ENCODE peak calls at places on chromosomes 5 and 9, in ten cellular contexts. L, B, A, Y, T, Z, H, P, E and C are unnamed samples.

GRCh38 chr9:123861086-123861707 is 68.7 kb downstream of the DENND1A start:
- DNase-seq in L (no peak), B (peak; percentile 8), A (no peak), Y (no peak), T (no peak), Z (no peak), H (no peak), P (no peak), E (peak; percentile 6), C (no peak)

GRCh38 chr9:75803130-75803529 is 87.3 kb upstream of the PCSK5 start:
- DNase-seq in L (no peak), B (no peak), A (peak; percentile 22), Y (no peak), T (no peak), Z (no peak), H (no peak), P (no peak), E (peak; percentile 40), C (no peak)

GRCh38 chr5:672329-673139 is 20.6 kb downstream of the TPPP start:
- DNase-seq in L (peak; percentile 68), B (peak; percentile 62), A (peak; percentile 70), Y (peak; percentile 40), T (peak; percentile 23), Z (peak; percentile 94), H (peak; percentile 20), P (no peak), E (peak; percentile 91), C (peak; percentile 70)

GRCh38 chr5:172193872-172194271 is at the start of gene EFCAB9:
- DNase-seq in L (no peak), B (no peak), A (no peak), Y (no peak), T (no peak), Z (no peak), H (no peak), P (no peak), E (no peak), C (no peak)

GRCh38 chr5:142548739-142549275 is 137.1 kb downstream of the FGF1 start:
- DNase-seq in L (peak; percentile 97), B (peak; percentile 66), A (peak; percentile 97), Y (peak; percentile 90), T (peak; percentile 92), Z (no peak), H (peak; percentile 51), P (peak; percentile 32), E (peak; percentile 96), C (no peak)

GRCh38 chr5:73917433-73917832 is 291.4 kb downstream of the ARHGEF28 start:
- DNase-seq in L (no peak), B (no peak), A (peak; percentile 53), Y (no peak), T (no peak), Z (no peak), H (peak; percentile 17), P (no peak), E (no peak), C (no peak)

GRCh38 chr5:113067635-113068344 is 91.2 kb downstream of the DCP2 start:
- DNase-seq in L (peak; percentile 94), B (no peak), A (no peak), Y (no peak), T (no peak), Z (no peak), H (no peak), P (no peak), E (no peak), C (no peak)

GRCh38 chr5:28648108-28648507 is 1609.7 kb upstream of the CDH9 start:
- DNase-seq in L (no peak), B (no peak), A (no peak), Y (no peak), T (no peak), Z (no peak), H (no peak), P (no peak), E (no peak), C (no peak)

DNA sequence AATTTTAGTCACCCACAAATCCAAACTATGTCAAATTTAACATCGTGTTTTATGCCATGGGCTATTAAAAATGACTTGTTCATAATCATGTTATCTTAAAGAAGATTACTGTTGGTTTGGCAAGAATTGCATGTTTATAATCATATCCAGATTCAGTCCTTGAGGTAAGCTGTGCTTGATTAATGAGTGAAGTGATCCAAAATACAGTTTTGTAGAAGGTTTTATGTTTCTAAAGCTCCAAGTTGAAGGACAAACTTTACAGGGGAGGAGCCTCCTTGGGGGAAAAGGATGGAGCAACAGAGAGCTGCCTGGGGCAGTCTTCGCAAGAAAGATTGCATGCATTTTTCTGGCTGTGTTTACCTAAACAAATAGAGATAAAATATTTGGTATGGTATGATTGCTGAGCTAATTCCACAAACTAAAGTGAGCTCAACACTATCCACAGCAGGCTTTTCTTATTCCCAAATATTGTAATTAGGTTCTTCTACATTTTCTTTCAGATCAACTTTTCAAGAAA is 189.5 kb upstream of the TYRP1 start:
- DNase-seq in L (no peak), B (no peak), A (no peak), Y (no peak), T (no peak), Z (no peak), H (no peak), P (no peak), E (no peak), C (no peak)
- TF ChIP-seq CTCF in L (no peak), B (no peak), A (no peak), Y (no peak), T (no peak), Z (no peak), H (no peak), P (no peak), E (no peak), C (no peak)

GRCh38 chr5:86981898-86982297 is 285.8 kb upstream of the RASA1 start:
- DNase-seq in L (no peak), B (no peak), A (no peak), Y (no peak), T (no peak), Z (no peak), H (no peak), P (no peak), E (no peak), C (no peak)

GRCh38 chr5:86983208-86983607 is 284.5 kb upstream of the RASA1 start:
- DNase-seq in L (no peak), B (no peak), A (no peak), Y (no peak), T (no peak), Z (no peak), H (no peak), P (no peak), E (no peak), C (no peak)

GRCh38 chr5:86986837-86987236 is 280.8 kb upstream of the RASA1 start:
- DNase-seq in L (no peak), B (no peak), A (no peak), Y (no peak), T (no peak), Z (no peak), H (no peak), P (no peak), E (no peak), C (no peak)
- TF ChIP-seq CTCF in L (no peak), B (no peak), A (no peak), Y (no peak), T (no peak), Z (peak; percentile 51), H (no peak), P (no peak), E (no peak), C (no peak)

GRCh38 chr9:131179561-131180219 is 54.3 kb downstream of the NUP214 start:
- DNase-seq in L (peak; percentile 95), B (no peak), A (peak; percentile 93), Y (peak; percentile 73), T (peak; percentile 75), Z (no peak), H (no peak), P (no peak), E (peak; percentile 86), C (no peak)

GRCh38 chr9:131178895-131179294 is 53.5 kb downstream of the NUP214 start:
- DNase-seq in L (no peak), B (no peak), A (no peak), Y (no peak), T (no peak), Z (no peak), H (no peak), P (no peak), E (no peak), C (no peak)

GRCh38 chr9:131180454-131180853 is 55.1 kb downstream of the NUP214 start:
- DNase-seq in L (peak; percentile 98), B (no peak), A (peak; percentile 91), Y (peak; percentile 77), T (peak; percentile 85), Z (no peak), H (no peak), P (no peak), E (peak; percentile 86), C (no peak)

GRCh38 chr9:131178382-131178781 is 53.0 kb downstream of the NUP214 start:
- DNase-seq in L (peak; percentile 86), B (peak; percentile 75), A (peak; percentile 64), Y (peak; percentile 19), T (no peak), Z (peak; percentile 63), H (peak; percentile 89), P (peak; percentile 35), E (peak; percentile 78), C (peak; percentile 69)

DNA sequence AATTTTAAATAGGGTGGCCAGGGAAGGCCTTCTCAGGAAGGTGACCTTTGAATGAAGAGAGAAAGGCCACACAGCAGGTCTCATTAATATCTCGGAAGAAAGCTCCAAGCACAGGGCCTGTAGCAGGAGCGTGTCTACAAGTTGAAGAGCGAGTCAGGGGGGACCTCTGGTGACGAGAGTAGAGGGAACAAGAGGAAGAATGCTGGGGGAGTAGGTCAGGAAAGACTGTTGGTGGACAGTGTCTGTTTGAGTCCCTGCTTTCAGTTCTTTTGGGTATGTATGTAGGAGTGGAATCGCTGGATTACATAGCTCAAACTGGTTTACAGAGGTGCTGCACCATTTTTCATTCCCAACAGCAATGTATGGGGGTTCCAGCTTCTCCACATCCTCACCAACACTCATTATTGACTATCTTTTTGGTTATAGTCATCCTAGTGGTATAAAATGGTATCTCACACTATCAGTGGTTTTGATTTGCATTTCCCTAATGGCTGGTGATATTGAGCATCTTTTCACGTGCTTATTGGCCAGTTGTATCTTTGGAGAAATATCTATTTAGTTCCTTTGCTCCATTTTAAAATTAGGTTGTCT is 55.8 kb downstream of the NUP214 start:
- DNase-seq in L (no peak), B (no peak), A (no peak), Y (no peak), T (no peak), Z (no peak), H (no peak), P (no peak), E (no peak), C (no peak)
- TF ChIP-seq CTCF in L (no peak), B (peak; percentile 54), A (peak; percentile 20), Y (no peak), T (no peak), Z (no peak), H (peak; percentile 67), P (no peak), E (no peak), C (peak; percentile 64)

GRCh38 chr9:130938652-130939404 is at the start of gene FIBCD1:
- DNase-seq in L (peak; percentile 34), B (no peak), A (peak; percentile 36), Y (no peak), T (no peak), Z (no peak), H (peak; percentile 62), P (no peak), E (peak; percentile 38), C (no peak)
- TF ChIP-seq CTCF in L (peak; percentile 38), B (peak; percentile 44), A (no peak), Y (no peak), T (peak; percentile 25), Z (no peak), H (peak; percentile 26), P (no peak), E (peak; percentile 34), C (peak; percentile 26)